ENCODE peak calls at places on chromosomes 3 and 15, in five cellular contexts. W is foreskin fibroblast, K is HCT116, G is activated B cell treated with CpG ODN at 0.5 μM for 24 hours, V is psoas muscle. E is an unnamed sample.

GRCh38 chr3:44628716-44629115 is 3.9 kb downstream of the ZNF197 start:
- DNase-seq in G (no peak), W (no peak), K (no peak), V (no peak), E (no peak)

GRCh38 chr15:57010724-57011123 is 92.3 kb downstream of the TCF12 start:
- DNase-seq in G (no peak), V (no peak), K (no peak), W (no peak), E (no peak)

GRCh38 chr3:69004183-69004582 is 9.3 kb downstream of the EOGT start:
- DNase-seq in V (no peak), K (no peak), W (no peak), G (no peak), E (no peak)

GRCh38 chr3:126136428-126137220 is 43.8 kb downstream of the ALDH1L1 start:
- DNase-seq in W (no peak), G (peak), K (no peak), V (peak), E (peak)

GRCh38 chr3:82087958-82088357 is 326.5 kb upstream of the GBE1 start:
- DNase-seq in K (no peak), G (no peak), V (no peak), W (peak), E (no peak)

GRCh38 chr3:39415983-39416382 is 9.5 kb downstream of the RPSA start:
- DNase-seq in V (no peak), K (no peak), W (no peak), G (no peak), E (no peak)

GRCh38 chr3:94159062-94159726 is 96.3 kb downstream of the NSUN3 start:
- DNase-seq in K (no peak), G (no peak), W (no peak), V (no peak), E (no peak)

GRCh38 chr15:45157974-45158373 is 28.2 kb downstream of the DUOX1 start:
- DNase-seq in V (no peak), G (no peak), K (no peak), W (peak), E (no peak)

GRCh38 chr3:119279844-119280243 is 14.3 kb upstream of the ARHGAP31 start:
- DNase-seq in W (no peak), K (no peak), G (no peak), V (no peak), E (no peak)

GRCh38 chr15:60799885-60800728 is 321.2 kb upstream of the ICE2 start:
- DNase-seq in G (no peak), K (no peak), W (peak), V (no peak), E (no peak)

GRCh38 chr3:17233398-17233800 is 348.6 kb downstream of the PLCL2 start:
- DNase-seq in V (no peak), W (peak), K (peak), G (no peak), E (no peak)

GRCh38 chr15:59751552-59752413 is 62.7 kb upstream of the BNIP2 start:
- DNase-seq in G (no peak), W (no peak), V (no peak), K (peak), E (no peak)
- TF ChIP-seq CTCF in G (no peak), W (no peak), V (peak), K (peak), E (no peak)

GRCh38 chr15:43212951-43213350 is 7.9 kb downstream of the EPB42 start:
- DNase-seq in G (no peak), K (no peak), V (no peak), W (no peak), E (no peak)
- TF ChIP-seq CTCF in G (no peak), K (no peak), V (no peak), W (no peak), E (no peak)

GRCh38 chr15:101038327-101039003 is 119.3 kb downstream of the LRRK1 start:
- DNase-seq in V (no peak), W (no peak), G (no peak), K (no peak), E (no peak)
- TF ChIP-seq CTCF in V (no peak), W (no peak), G (no peak), K (no peak), E (no peak)

GRCh38 chr3:38247366-38248035 is 18.1 kb upstream of the SLC22A13 start:
- DNase-seq in V (no peak), G (no peak), K (peak), W (peak), E (no peak)
- TF ChIP-seq CTCF in V (no peak), G (no peak), K (no peak), W (peak), E (no peak)

DNA sequence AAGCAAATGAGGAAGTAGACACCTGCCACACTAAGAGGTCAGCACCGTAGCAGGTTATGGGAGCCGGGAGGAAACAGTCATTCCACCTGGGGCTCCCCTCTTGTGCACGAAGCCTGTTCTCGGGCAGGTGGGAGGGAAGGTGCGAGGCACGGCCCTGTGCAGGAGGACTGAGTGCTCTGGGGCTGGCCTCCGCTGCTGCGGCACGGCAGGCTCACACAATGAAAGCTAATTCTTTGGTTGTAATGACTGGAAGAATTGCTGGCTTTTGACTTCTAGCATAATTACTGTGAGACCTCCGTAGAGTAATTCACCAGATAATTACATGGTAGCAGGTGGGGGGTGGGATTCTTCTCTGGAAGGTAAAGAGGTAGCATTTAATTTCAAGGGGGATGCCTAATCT is 129.2 kb downstream of the TPRA1 start:
- DNase-seq in G (no peak), V (peak), K (no peak), W (no peak), E (no peak)
- TF ChIP-seq CTCF in G (no peak), V (no peak), K (no peak), W (no peak), E (no peak)

E was measured in natural killer cell.